ENCODE peak calls at places on chromosome 14, in nine cellular contexts. H, M, L, N, J, C, S, X and P are unnamed samples. For H3K36me3, the result is how much of the 10 kb centered on the place peaks cover.

GRCh38 chr14:71693373-71693772 is 238.9 kb upstream of the RGS6 start:
- DNase-seq in C (no peak), X (peak), H (peak), S (no peak), L (peak), J (no peak), M (peak), N (no peak), P (no peak)

GRCh38 chr14:104140213-104140462 is 1.8 kb downstream of the KIF26A start:
- DNase-seq in X (no peak), L (no peak), M (peak), C (no peak), S (no peak), N (peak), J (no peak), H (no peak), P (no peak)

GRCh38 chr14:21923820-21924219 is 250.2 kb upstream of the OR4E1 start:
- DNase-seq in S (peak), X (no peak), C (no peak), J (no peak), H (no peak), M (no peak), L (no peak), N (no peak), P (no peak)

GRCh38 chr14:25406818-25407217 is 356.9 kb upstream of the STXBP6 start:
- DNase-seq in H (peak), L (no peak), C (peak), M (no peak), S (peak), N (no peak), X (peak), J (peak), P (peak)

GRCh38 chr14:98131406-98131805 is 1140.6 kb downstream of the BCL11B start:
- DNase-seq in L (no peak), C (no peak), N (no peak), J (no peak), H (no peak), M (no peak), X (no peak), S (no peak), P (no peak)

GRCh38 chr14:91373591-91374245 is 43.9 kb downstream of the CCDC88C start:
- DNase-seq in M (peak), C (no peak), H (no peak), X (no peak), L (no peak), S (peak), N (no peak), J (peak), P (no peak)

GRCh38 chr14:106586098-106586704 is 1059.8 kb downstream of the TMEM121 start:
- DNase-seq in L (no peak), C (peak), H (no peak), X (no peak), N (no peak), J (no peak), S (peak), M (peak), P (peak)

GRCh38 chr14:103916636-103917262 is 11.5 kb upstream of the TDRD9 start:
- DNase-seq in M (no peak), N (no peak), C (no peak), L (no peak), X (no peak), S (no peak), H (no peak), J (no peak), P (no peak)

GRCh38 chr14:90760591-90761316 is 55.5 kb downstream of the TTC7B start:
- DNase-seq in H (peak), X (peak), N (no peak), S (no peak), C (peak), J (peak), L (peak), M (peak), P (peak)

GRCh38 chr14:56195219-56195618 is 77.0 kb downstream of the PELI2 start:
- DNase-seq in J (no peak), X (no peak), H (no peak), C (no peak), N (no peak), L (peak), M (no peak), S (no peak), P (no peak)

GRCh38 chr14:55077691-55078151 is 26.3 kb downstream of the MAPK1IP1L start:
- DNase-seq in C (peak), L (no peak), X (no peak), J (no peak), S (no peak), H (peak), N (peak), M (no peak), P (no peak)

GRCh38 chr14:90607141-90607540 is 209.1 kb downstream of the TTC7B start:
- DNase-seq in J (no peak), X (no peak), H (no peak), S (no peak), C (no peak), L (no peak), M (no peak), N (no peak), P (no peak)

GRCh38 chr14:100078997-100079561 is 13.9 kb downstream of the EVL start:
- DNase-seq in H (peak), S (peak), J (peak), N (no peak), M (peak), L (peak), C (no peak), X (peak), P (peak)

GRCh38 chr14:76955575-76956252 is 72.8 kb downstream of the IRF2BPL start:
- DNase-seq in N (no peak), C (peak), H (peak), X (peak), M (no peak), L (peak), S (peak), J (peak), P (peak)

GRCh38 chr14:79516009-79516408 is 695.3 kb downstream of the DIO2 start:
- DNase-seq in J (no peak), X (no peak), S (no peak), M (peak), C (no peak), L (no peak), N (no peak), H (no peak), P (peak)

GRCh38 chr14:81211844-81212243 is 8.9 kb downstream of the GTF2A1 start:
- DNase-seq in S (peak), C (peak), N (no peak), H (peak), X (peak), M (peak), J (peak), L (peak), P (no peak)

DNA sequence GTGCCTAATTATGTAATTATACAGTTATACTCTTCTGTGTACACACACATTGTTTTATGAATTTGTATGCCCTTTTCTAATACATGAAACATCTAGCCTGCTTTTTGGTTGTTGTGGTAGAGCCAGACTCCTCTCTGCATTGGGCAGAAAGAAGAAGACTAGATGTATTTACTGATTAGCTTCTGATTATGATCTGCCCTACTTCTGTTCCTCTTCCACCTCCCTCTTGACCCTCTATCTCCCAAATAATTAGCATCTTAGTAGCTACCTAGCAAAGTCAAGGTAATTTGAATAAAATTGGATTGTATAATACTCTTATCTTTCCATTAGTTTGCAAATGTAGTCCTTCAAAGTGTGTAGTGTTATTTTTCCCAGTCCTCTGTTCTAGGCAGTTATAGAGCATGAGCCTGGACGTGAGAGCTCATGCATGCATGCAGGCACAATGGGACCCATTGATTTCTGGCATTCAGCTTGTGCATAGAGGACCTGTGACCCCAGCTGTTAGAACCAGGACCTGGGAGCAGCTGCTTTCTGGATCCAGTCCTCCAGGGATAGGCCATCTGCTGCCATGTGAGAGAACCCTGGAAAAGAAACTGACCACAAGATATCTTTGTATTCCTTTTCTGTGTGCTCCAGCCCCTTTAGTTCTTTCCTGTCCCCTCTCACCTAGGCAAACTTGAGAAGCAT is 76.7 kb downstream of the SUSD6 start:
- DNase-seq in M (peak), S (no peak), C (peak), L (no peak), H (no peak), X (no peak), N (no peak), J (no peak), P (no peak)
- H3K36me3 ChIP-seq in M (under half), S (under half), C (under half), L (under half), H (under half), X (under half), N (under half), J (under half), P (under half)

GRCh38 chr14:32497233-32497632 is 168.1 kb downstream of the AKAP6 start:
- DNase-seq in L (no peak), N (no peak), S (no peak), J (no peak), C (no peak), H (no peak), X (peak), M (no peak), P (no peak)

GRCh38 chr14:32494566-32495434 is 165.7 kb downstream of the AKAP6 start:
- DNase-seq in S (no peak), X (no peak), L (peak), J (no peak), C (no peak), H (peak), M (no peak), N (no peak), P (no peak)

GRCh38 chr14:32491413-32492016 is 162.4 kb downstream of the AKAP6 start:
- DNase-seq in X (no peak), L (no peak), S (no peak), M (no peak), C (no peak), N (no peak), H (no peak), J (no peak), P (no peak)

GRCh38 chr14:32492482-32492881 is 163.4 kb downstream of the AKAP6 start:
- DNase-seq in M (no peak), L (no peak), S (no peak), H (no peak), X (no peak), J (no peak), C (no peak), N (no peak), P (no peak)

GRCh38 chr14:32495435-32495734 is 166.3 kb downstream of the AKAP6 start:
- DNase-seq in H (no peak), L (no peak), X (no peak), S (no peak), C (no peak), J (no peak), N (no peak), M (no peak), P (no peak)
- H3K9ac ChIP-seq in H (no peak), L (no peak), X (no peak), S (no peak), C (no peak), J (no peak), N (no peak), M (peak), P (no peak)

GRCh38 chr14:20044243-20044642 is 8.4 kb upstream of the OR4K13 start:
- DNase-seq in S (no peak), H (no peak), N (no peak), J (no peak), X (no peak), M (no peak), L (no peak), C (no peak), P (no peak)
- H3K4me3 ChIP-seq in S (no peak), H (no peak), N (no peak), J (no peak), X (no peak), M (no peak), L (no peak), C (no peak), P (no peak)

GRCh38 chr14:73069585-73069984 is 11.3 kb downstream of the RBM25 start:
- DNase-seq in S (no peak), J (no peak), C (no peak), H (no peak), M (no peak), N (no peak), L (no peak), X (no peak), P (no peak)
- H3K36me3 ChIP-seq in S (under half), J (half or more), C (under half), H (under half), M (half or more), N (under half), L (half or more), X (under half), P (half or more)

DNA sequence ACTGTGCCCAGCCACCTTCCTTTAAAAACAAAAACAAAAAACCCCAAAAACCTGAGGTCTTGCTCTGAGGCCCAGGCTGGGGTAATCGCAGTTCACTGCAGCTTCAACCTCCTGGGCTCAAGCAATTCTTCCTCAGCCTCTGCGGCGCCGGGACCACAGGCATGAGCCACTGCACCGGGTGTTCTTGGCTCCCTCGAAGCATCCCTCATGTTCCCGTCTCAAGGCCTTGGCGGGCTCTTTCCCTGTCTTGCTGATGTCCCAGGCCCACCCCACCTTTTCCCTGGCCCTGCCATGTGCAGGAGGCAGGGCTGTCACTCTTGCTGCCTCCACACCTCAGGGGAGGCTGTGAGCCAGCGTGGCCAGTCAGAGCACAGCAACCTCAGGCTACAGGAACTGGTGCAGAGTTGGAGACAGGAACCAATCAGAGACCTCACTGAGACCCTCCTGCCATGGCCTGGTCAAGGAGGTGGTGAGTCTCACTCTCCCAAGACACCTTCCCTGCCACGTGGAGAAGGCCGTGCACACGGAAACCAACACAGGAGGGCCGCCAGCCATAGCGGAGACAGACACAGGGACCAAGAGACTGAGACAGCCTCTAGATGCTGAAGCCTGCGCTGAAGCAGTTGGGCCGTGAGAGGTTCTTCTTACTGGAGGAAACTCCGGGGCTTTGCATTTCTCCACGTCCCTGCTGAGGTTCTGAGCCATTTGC is 6.0 kb upstream of the AMN start:
- DNase-seq in C (no peak), X (no peak), M (no peak), L (no peak), S (no peak), H (no peak), J (no peak), N (peak), P (no peak)
- H3K9ac ChIP-seq in C (no peak), X (no peak), M (no peak), L (no peak), S (no peak), H (no peak), J (no peak), N (no peak), P (no peak)